ENCODE peak calls at places on chromosomes 12 and 14, in nine cellular contexts. One of them, this sample, is unnamed.

GRCh38 chr14:56338674-56339073 is 220.5 kb downstream of the PELI2 start:
- DNase-seq in caudate nucleus: no peak
- DNase-seq in nephron progenitor cell: no peak
- DNase-seq in GM13977: no peak
- DNase-seq in tibial nerve: no peak
- DNase-seq in GM12878: no peak
- DNase-seq in NCI-H1105: no peak
- DNase-seq in C1 segment of cervical spinal cord: no peak
- DNase-seq in NCI-H2081: no peak
- DNase-seq in this sample: no peak

GRCh38 chr12:27610380-27610779 is 85.9 kb upstream of the REP15 start:
- DNase-seq in tibial nerve: no peak
- DNase-seq in GM12878: no peak
- DNase-seq in GM13977: no peak
- DNase-seq in nephron progenitor cell: no peak
- DNase-seq in NCI-H2081: peak
- DNase-seq in NCI-H1105: no peak
- DNase-seq in C1 segment of cervical spinal cord: no peak
- DNase-seq in caudate nucleus: no peak
- DNase-seq in this sample: peak

GRCh38 chr12:62230652-62231051 is 29.6 kb upstream of the USP15 start:
- DNase-seq in caudate nucleus: no peak
- DNase-seq in C1 segment of cervical spinal cord: no peak
- DNase-seq in GM13977: no peak
- DNase-seq in NCI-H2081: no peak
- DNase-seq in nephron progenitor cell: no peak
- DNase-seq in GM12878: no peak
- DNase-seq in NCI-H1105: no peak
- DNase-seq in tibial nerve: no peak
- DNase-seq in this sample: no peak

GRCh38 chr12:121494093-121494787 is 86.6 kb downstream of the KDM2B start:
- DNase-seq in caudate nucleus: no peak
- DNase-seq in NCI-H1105: no peak
- DNase-seq in tibial nerve: peak
- DNase-seq in nephron progenitor cell: peak
- DNase-seq in GM12878: no peak
- DNase-seq in GM13977: peak
- DNase-seq in NCI-H2081: no peak
- DNase-seq in C1 segment of cervical spinal cord: no peak
- DNase-seq in this sample: peak

GRCh38 chr12:131869871-131870418 is 24.5 kb upstream of the ULK1 start:
- DNase-seq in NCI-H2081: no peak
- DNase-seq in GM13977: peak
- DNase-seq in tibial nerve: no peak
- DNase-seq in C1 segment of cervical spinal cord: no peak
- DNase-seq in NCI-H1105: no peak
- DNase-seq in nephron progenitor cell: no peak
- DNase-seq in caudate nucleus: no peak
- DNase-seq in GM12878: no peak
- DNase-seq in this sample: peak

GRCh38 chr14:101215936-101216335 is 312.4 kb upstream of the RTL1 start:
- DNase-seq in NCI-H2081: no peak
- DNase-seq in C1 segment of cervical spinal cord: no peak
- DNase-seq in nephron progenitor cell: no peak
- DNase-seq in NCI-H1105: no peak
- DNase-seq in tibial nerve: no peak
- DNase-seq in GM12878: no peak
- DNase-seq in caudate nucleus: no peak
- DNase-seq in GM13977: no peak
- DNase-seq in this sample: no peak

GRCh38 chr12:55034218-55034617 is 14.4 kb downstream of the NEUROD4 start:
- DNase-seq in nephron progenitor cell: no peak
- DNase-seq in NCI-H1105: no peak
- DNase-seq in NCI-H2081: no peak
- DNase-seq in tibial nerve: no peak
- DNase-seq in caudate nucleus: no peak
- DNase-seq in C1 segment of cervical spinal cord: no peak
- DNase-seq in GM13977: no peak
- DNase-seq in GM12878: no peak
- DNase-seq in this sample: no peak

GRCh38 chr12:7899755-7900154 is 27.0 kb upstream of the SLC2A14 start:
- DNase-seq in caudate nucleus: no peak
- DNase-seq in GM13977: no peak
- DNase-seq in NCI-H2081: no peak
- DNase-seq in NCI-H1105: no peak
- DNase-seq in nephron progenitor cell: no peak
- DNase-seq in tibial nerve: no peak
- DNase-seq in C1 segment of cervical spinal cord: no peak
- DNase-seq in GM12878: no peak
- DNase-seq in this sample: no peak

GRCh38 chr14:101235042-101235871 is 326.0 kb upstream of the DIO3 start:
- DNase-seq in GM12878: no peak
- DNase-seq in tibial nerve: no peak
- DNase-seq in C1 segment of cervical spinal cord: peak
- DNase-seq in nephron progenitor cell: peak
- DNase-seq in GM13977: peak
- DNase-seq in caudate nucleus: no peak
- DNase-seq in NCI-H2081: peak
- DNase-seq in NCI-H1105: peak
- DNase-seq in this sample: peak